ENCODE peak calls at places on chromosomes 4 and X, in eight cellular contexts. One of them, this sample, is unnamed.

GRCh38 chr4:184826315-184827266 is 823 bp upstream of the ACSL1 start:
- DNase-seq in OCI-LY7: peak; percentile 57
- DNase-seq in transverse colon: peak; percentile 50
- DNase-seq in Caco-2: no peak
- DNase-seq in lower lobe of right lung: peak; percentile 76
- DNase-seq in SK-N-SH: no peak
- DNase-seq in astrocyte of the spinal cord: no peak
- DNase-seq in CD8-positive, alpha-beta memory T cell: peak; percentile 77
- DNase-seq in this sample: no peak

GRCh38 chr4:101689220-101689619 is 101.3 kb upstream of the BANK1 start:
- DNase-seq in OCI-LY7: no peak
- DNase-seq in transverse colon: no peak
- DNase-seq in Caco-2: no peak
- DNase-seq in lower lobe of right lung: no peak
- DNase-seq in SK-N-SH: no peak
- DNase-seq in astrocyte of the spinal cord: no peak
- DNase-seq in CD8-positive, alpha-beta memory T cell: no peak
- DNase-seq in this sample: no peak

GRCh38 chr4:37689353-37689752 is 3.2 kb upstream of the RELL1 start:
- DNase-seq in OCI-LY7: no peak
- DNase-seq in transverse colon: no peak
- DNase-seq in Caco-2: no peak
- DNase-seq in lower lobe of right lung: no peak
- DNase-seq in SK-N-SH: no peak
- DNase-seq in astrocyte of the spinal cord: no peak
- DNase-seq in CD8-positive, alpha-beta memory T cell: no peak
- DNase-seq in this sample: no peak

GRCh38 chr4:5784021-5784420 is 73.0 kb downstream of the EVC start:
- DNase-seq in OCI-LY7: no peak
- DNase-seq in transverse colon: no peak
- DNase-seq in Caco-2: no peak
- DNase-seq in lower lobe of right lung: no peak
- DNase-seq in SK-N-SH: no peak
- DNase-seq in astrocyte of the spinal cord: no peak
- DNase-seq in CD8-positive, alpha-beta memory T cell: no peak
- DNase-seq in this sample: no peak

GRCh38 chrX:1451251-1451675 is 1.4 kb downstream of the ASMTL start:
- DNase-seq in OCI-LY7: no peak
- DNase-seq in transverse colon: no peak
- DNase-seq in Caco-2: no peak
- DNase-seq in lower lobe of right lung: no peak
- DNase-seq in SK-N-SH: no peak
- DNase-seq in astrocyte of the spinal cord: no peak
- DNase-seq in CD8-positive, alpha-beta memory T cell: peak; percentile 53
- DNase-seq in this sample: no peak

GRCh38 chr4:185859106-185859505 is 47.1 kb upstream of the SORBS2 start:
- DNase-seq in OCI-LY7: no peak
- DNase-seq in transverse colon: peak; percentile 36
- DNase-seq in Caco-2: no peak
- DNase-seq in lower lobe of right lung: no peak
- DNase-seq in SK-N-SH: no peak
- DNase-seq in astrocyte of the spinal cord: peak; percentile 41
- DNase-seq in CD8-positive, alpha-beta memory T cell: no peak
- DNase-seq in this sample: no peak

GRCh38 chr4:72875138-72875537 is 194.4 kb downstream of the COX18 start:
- DNase-seq in OCI-LY7: no peak
- DNase-seq in transverse colon: no peak
- DNase-seq in Caco-2: no peak
- DNase-seq in lower lobe of right lung: no peak
- DNase-seq in SK-N-SH: no peak
- DNase-seq in astrocyte of the spinal cord: no peak
- DNase-seq in CD8-positive, alpha-beta memory T cell: no peak
- DNase-seq in this sample: no peak

GRCh38 chr4:87025614-87026041 is 90.8 kb downstream of the AFF1 start:
- DNase-seq in OCI-LY7: no peak
- DNase-seq in transverse colon: peak; percentile 61
- DNase-seq in Caco-2: peak; percentile 92
- DNase-seq in lower lobe of right lung: no peak
- DNase-seq in SK-N-SH: no peak
- DNase-seq in astrocyte of the spinal cord: no peak
- DNase-seq in CD8-positive, alpha-beta memory T cell: no peak
- DNase-seq in this sample: no peak

GRCh38 chr4:70197842-70198241 is 2.3 kb downstream of the ODAM start:
- DNase-seq in OCI-LY7: no peak
- DNase-seq in transverse colon: peak; percentile 27
- DNase-seq in Caco-2: peak; percentile 43
- DNase-seq in lower lobe of right lung: peak; percentile 47
- DNase-seq in SK-N-SH: no peak
- DNase-seq in astrocyte of the spinal cord: no peak
- DNase-seq in CD8-positive, alpha-beta memory T cell: no peak
- DNase-seq in this sample: peak; percentile 36

GRCh38 chr4:7394184-7394575 is 40.5 kb downstream of the PSAPL1 start:
- DNase-seq in OCI-LY7: no peak
- DNase-seq in transverse colon: no peak
- DNase-seq in Caco-2: no peak
- DNase-seq in lower lobe of right lung: no peak
- DNase-seq in SK-N-SH: no peak
- DNase-seq in astrocyte of the spinal cord: no peak
- DNase-seq in CD8-positive, alpha-beta memory T cell: no peak
- DNase-seq in this sample: no peak

GRCh38 chr4:142211444-142211843 is 575.1 kb downstream of the IL15 start:
- DNase-seq in OCI-LY7: no peak
- DNase-seq in transverse colon: no peak
- DNase-seq in Caco-2: no peak
- DNase-seq in lower lobe of right lung: no peak
- DNase-seq in SK-N-SH: no peak
- DNase-seq in astrocyte of the spinal cord: no peak
- DNase-seq in CD8-positive, alpha-beta memory T cell: no peak
- DNase-seq in this sample: no peak

GRCh38 chr4:90318208-90318607 is 191.0 kb downstream of the CCSER1 start:
- DNase-seq in OCI-LY7: no peak
- DNase-seq in transverse colon: no peak
- DNase-seq in Caco-2: no peak
- DNase-seq in lower lobe of right lung: no peak
- DNase-seq in SK-N-SH: no peak
- DNase-seq in astrocyte of the spinal cord: peak; percentile 95
- DNase-seq in CD8-positive, alpha-beta memory T cell: no peak
- DNase-seq in this sample: no peak

GRCh38 chr4:96916731-96917130 is 1076.8 kb downstream of the PDHA2 start:
- DNase-seq in OCI-LY7: no peak
- DNase-seq in transverse colon: no peak
- DNase-seq in Caco-2: no peak
- DNase-seq in lower lobe of right lung: no peak
- DNase-seq in SK-N-SH: peak; percentile 1
- DNase-seq in astrocyte of the spinal cord: no peak
- DNase-seq in CD8-positive, alpha-beta memory T cell: no peak
- DNase-seq in this sample: peak; percentile 77

GRCh38 chr4:117783716-117784115 is 250.6 kb upstream of the NDST3 start:
- DNase-seq in OCI-LY7: no peak
- DNase-seq in transverse colon: no peak
- DNase-seq in Caco-2: no peak
- DNase-seq in lower lobe of right lung: no peak
- DNase-seq in SK-N-SH: no peak
- DNase-seq in astrocyte of the spinal cord: peak; percentile 63
- DNase-seq in CD8-positive, alpha-beta memory T cell: no peak
- DNase-seq in this sample: no peak

GRCh38 chrX:45508459-45508858 is 307.8 kb upstream of the DIPK2B start:
- DNase-seq in OCI-LY7: no peak
- DNase-seq in transverse colon: no peak
- DNase-seq in Caco-2: no peak
- DNase-seq in lower lobe of right lung: no peak
- DNase-seq in SK-N-SH: no peak
- DNase-seq in astrocyte of the spinal cord: no peak
- DNase-seq in CD8-positive, alpha-beta memory T cell: no peak
- DNase-seq in this sample: no peak

GRCh38 chrX:8632949-8633348 is 99.0 kb downstream of the ANOS1 start:
- DNase-seq in OCI-LY7: no peak
- DNase-seq in transverse colon: no peak
- DNase-seq in Caco-2: no peak
- DNase-seq in lower lobe of right lung: no peak
- DNase-seq in SK-N-SH: no peak
- DNase-seq in astrocyte of the spinal cord: no peak
- DNase-seq in CD8-positive, alpha-beta memory T cell: no peak
- DNase-seq in this sample: no peak

GRCh38 chrX:40148189-40148438 is 50.4 kb upstream of the BCOR start:
- DNase-seq in OCI-LY7: no peak
- DNase-seq in transverse colon: no peak
- DNase-seq in Caco-2: no peak
- DNase-seq in lower lobe of right lung: no peak
- DNase-seq in SK-N-SH: no peak
- DNase-seq in astrocyte of the spinal cord: no peak
- DNase-seq in CD8-positive, alpha-beta memory T cell: no peak
- DNase-seq in this sample: no peak
- H3K4me3 ChIP-seq in OCI-LY7: peak overlapping the region; percentile 58
- H3K4me3 ChIP-seq in transverse colon: no peak overlapping the region
- H3K4me3 ChIP-seq in Caco-2: no peak overlapping the region
- H3K4me3 ChIP-seq in lower lobe of right lung: no peak overlapping the region
- H3K4me3 ChIP-seq in SK-N-SH: no peak overlapping the region
- H3K4me3 ChIP-seq in astrocyte of the spinal cord: no peak overlapping the region
- H3K4me3 ChIP-seq in CD8-positive, alpha-beta memory T cell: no peak overlapping the region
- H3K4me3 ChIP-seq in this sample: no peak overlapping the region

GRCh38 chr4:140346136-140346535 is 27.3 kb upstream of the SCOC start:
- DNase-seq in OCI-LY7: no peak
- DNase-seq in transverse colon: no peak
- DNase-seq in Caco-2: no peak
- DNase-seq in lower lobe of right lung: no peak
- DNase-seq in SK-N-SH: no peak
- DNase-seq in astrocyte of the spinal cord: no peak
- DNase-seq in CD8-positive, alpha-beta memory T cell: no peak
- DNase-seq in this sample: no peak

GRCh38 chr4:140342620-140343019 is 30.8 kb upstream of the SCOC start:
- DNase-seq in OCI-LY7: no peak
- DNase-seq in transverse colon: no peak
- DNase-seq in Caco-2: no peak
- DNase-seq in lower lobe of right lung: no peak
- DNase-seq in SK-N-SH: no peak
- DNase-seq in astrocyte of the spinal cord: no peak
- DNase-seq in CD8-positive, alpha-beta memory T cell: no peak
- DNase-seq in this sample: no peak

GRCh38 chr4:140343303-140343702 is 30.1 kb upstream of the SCOC start:
- DNase-seq in OCI-LY7: no peak
- DNase-seq in transverse colon: peak; percentile 89
- DNase-seq in Caco-2: peak; percentile 84
- DNase-seq in lower lobe of right lung: peak; percentile 77
- DNase-seq in SK-N-SH: no peak
- DNase-seq in astrocyte of the spinal cord: no peak
- DNase-seq in CD8-positive, alpha-beta memory T cell: no peak
- DNase-seq in this sample: peak; percentile 13

GRCh38 chr4:140344621-140345020 is 28.8 kb upstream of the SCOC start:
- DNase-seq in OCI-LY7: no peak
- DNase-seq in transverse colon: no peak
- DNase-seq in Caco-2: no peak
- DNase-seq in lower lobe of right lung: no peak
- DNase-seq in SK-N-SH: no peak
- DNase-seq in astrocyte of the spinal cord: no peak
- DNase-seq in CD8-positive, alpha-beta memory T cell: no peak
- DNase-seq in this sample: no peak

GRCh38 chr4:140344111-140344510 is 29.3 kb upstream of the SCOC start:
- DNase-seq in OCI-LY7: no peak
- DNase-seq in transverse colon: no peak
- DNase-seq in Caco-2: no peak
- DNase-seq in lower lobe of right lung: no peak
- DNase-seq in SK-N-SH: no peak
- DNase-seq in astrocyte of the spinal cord: no peak
- DNase-seq in CD8-positive, alpha-beta memory T cell: no peak
- DNase-seq in this sample: no peak
- H3K4me3 ChIP-seq in OCI-LY7: no peak overlapping the region
- H3K4me3 ChIP-seq in transverse colon: peak overlapping the region; percentile 29
- H3K4me3 ChIP-seq in Caco-2: no peak overlapping the region
- H3K4me3 ChIP-seq in lower lobe of right lung: no peak overlapping the region
- H3K4me3 ChIP-seq in SK-N-SH: no peak overlapping the region
- H3K4me3 ChIP-seq in astrocyte of the spinal cord: no peak overlapping the region
- H3K4me3 ChIP-seq in CD8-positive, alpha-beta memory T cell: no peak overlapping the region
- H3K4me3 ChIP-seq in this sample: no peak overlapping the region

DNA sequence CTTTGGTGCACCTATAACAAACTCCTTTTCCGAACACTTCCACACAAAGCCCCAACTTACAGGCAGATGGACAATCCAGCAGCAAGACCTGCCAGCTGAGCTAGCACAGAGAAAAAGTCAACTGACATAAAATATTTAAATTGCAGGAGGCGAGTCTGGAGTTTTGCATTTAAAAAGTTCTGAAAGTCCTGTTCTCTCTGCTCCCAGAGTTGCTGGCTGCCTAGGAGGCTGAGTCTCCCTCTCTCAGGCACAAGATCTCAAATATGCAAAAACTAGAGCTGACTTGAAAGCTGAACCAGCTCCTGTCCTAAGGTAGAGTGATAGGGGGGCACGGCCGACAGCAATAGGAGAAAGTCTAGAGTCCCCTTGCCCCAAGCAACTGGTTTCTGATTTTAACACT is 1.1 kb downstream of the LDB2 start:
- DNase-seq in OCI-LY7: no peak
- DNase-seq in transverse colon: no peak
- DNase-seq in Caco-2: no peak
- DNase-seq in lower lobe of right lung: no peak
- DNase-seq in SK-N-SH: no peak
- DNase-seq in astrocyte of the spinal cord: peak; percentile 36
- DNase-seq in CD8-positive, alpha-beta memory T cell: no peak
- DNase-seq in this sample: no peak
- H3K4me3 ChIP-seq in OCI-LY7: no peak overlapping the region
- H3K4me3 ChIP-seq in transverse colon: peak overlapping the region; percentile 42
- H3K4me3 ChIP-seq in Caco-2: no peak overlapping the region
- H3K4me3 ChIP-seq in lower lobe of right lung: peak overlapping the region; percentile 58
- H3K4me3 ChIP-seq in SK-N-SH: peak overlapping the region; percentile 64
- H3K4me3 ChIP-seq in astrocyte of the spinal cord: peak overlapping the region; percentile 43
- H3K4me3 ChIP-seq in CD8-positive, alpha-beta memory T cell: no peak overlapping the region
- H3K4me3 ChIP-seq in this sample: peak overlapping the region; percentile 95

DNA sequence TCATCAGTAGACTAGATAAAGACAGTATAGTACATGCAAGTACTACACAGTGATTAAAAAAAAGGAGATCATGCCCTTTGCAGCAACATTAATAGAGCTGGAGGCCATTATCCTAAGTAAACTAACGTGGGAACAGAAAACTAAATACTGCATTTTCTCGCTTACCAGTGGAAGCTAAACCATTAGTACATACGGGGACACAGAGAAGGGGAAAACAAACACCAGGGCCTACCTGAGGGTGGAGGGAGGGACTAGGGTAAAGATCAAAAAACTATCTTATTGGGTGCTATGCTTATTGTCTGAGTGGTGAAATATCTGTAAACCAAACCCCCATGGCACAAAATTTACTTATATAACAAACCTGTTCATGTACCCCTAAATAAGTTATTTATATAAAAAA is 836.9 kb downstream of the SH3BGRL start:
- DNase-seq in OCI-LY7: no peak
- DNase-seq in transverse colon: no peak
- DNase-seq in Caco-2: no peak
- DNase-seq in lower lobe of right lung: no peak
- DNase-seq in SK-N-SH: no peak
- DNase-seq in astrocyte of the spinal cord: no peak
- DNase-seq in CD8-positive, alpha-beta memory T cell: no peak
- DNase-seq in this sample: no peak
- H3K4me3 ChIP-seq in OCI-LY7: no peak overlapping the region
- H3K4me3 ChIP-seq in transverse colon: no peak overlapping the region
- H3K4me3 ChIP-seq in Caco-2: no peak overlapping the region
- H3K4me3 ChIP-seq in lower lobe of right lung: no peak overlapping the region
- H3K4me3 ChIP-seq in SK-N-SH: no peak overlapping the region
- H3K4me3 ChIP-seq in astrocyte of the spinal cord: no peak overlapping the region
- H3K4me3 ChIP-seq in CD8-positive, alpha-beta memory T cell: no peak overlapping the region
- H3K4me3 ChIP-seq in this sample: no peak overlapping the region